ENCODE peak calls at places on chromosomes 3 and 15, in six cellular contexts. B is IMR-90, V is neuronal stem cell, H is H9, G is H1, S is mesenchymal stem cell. N is an unnamed sample.

GRCh38 chr3:178623666-178624255 is 87.5 kb downstream of the KCNMB2 start:
- DNase-seq in H (no peak), S (peak), B (no peak), V (no peak), G (no peak), N (peak)

GRCh38 chr3:15336057-15336456 is 3.7 kb upstream of the SH3BP5 start:
- DNase-seq in B (no peak), V (no peak), H (no peak), G (no peak), S (no peak), N (peak)

GRCh38 chr3:136078421-136079364 is 113.2 kb downstream of the PPP2R3A start:
- DNase-seq in H (no peak), V (no peak), G (no peak), B (peak), S (peak), N (peak)

GRCh38 chr3:183464480-183464879 is 36.1 kb upstream of the MCF2L2 start:
- DNase-seq in V (no peak), G (no peak), H (no peak), B (no peak), S (no peak), N (no peak)

GRCh38 chr3:159238646-159239045 is 436.8 kb downstream of the MFSD1 start:
- DNase-seq in B (no peak), H (no peak), S (no peak), V (no peak), G (no peak), N (no peak)

GRCh38 chr3:117695321-117695720 is 985.7 kb downstream of the TUSC7 start:
- DNase-seq in S (no peak), G (no peak), H (no peak), B (peak), V (no peak), N (no peak)

GRCh38 chr3:134483195-134483890 is 2.4 kb downstream of the ANAPC13 start:
- DNase-seq in G (no peak), V (no peak), S (peak), H (no peak), B (peak), N (peak)

GRCh38 chr3:158471639-158472294 is 99.2 kb upstream of the MLF1 start:
- DNase-seq in B (peak), H (no peak), G (no peak), S (peak), V (no peak), N (no peak)

GRCh38 chr3:99114565-99115291 is 213.2 kb upstream of the DCBLD2 start:
- DNase-seq in G (peak), V (peak), S (peak), H (peak), B (peak), N (peak)

GRCh38 chr3:112755845-112756671 is 90.6 kb downstream of the CD200R1L start:
- DNase-seq in B (no peak), G (no peak), V (no peak), S (no peak), H (no peak), N (no peak)
- H2AFZ ChIP-seq in B (no peak), G (no peak), V (no peak), S (no peak), H (no peak), N (no peak)

GRCh38 chr3:32258869-32259268 is 20.4 kb downstream of the CMTM8 start:
- DNase-seq in V (no peak), S (no peak), G (no peak), B (no peak), H (no peak), N (no peak)
- H2BK120ac ChIP-seq in V (no peak), S (no peak), G (no peak), B (no peak), H (no peak), N (no peak)

GRCh38 chr15:54083501-54083900 is 105.3 kb downstream of the UNC13C start:
- DNase-seq in H (no peak), G (no peak), V (no peak), B (no peak), S (no peak), N (no peak)

GRCh38 chr15:54088837-54089236 is 110.6 kb downstream of the UNC13C start:
- DNase-seq in S (no peak), B (no peak), G (no peak), H (no peak), V (no peak), N (no peak)

GRCh38 chr15:54082836-54083492 is 104.7 kb downstream of the UNC13C start:
- DNase-seq in B (peak), S (no peak), H (peak), G (peak), V (peak), N (peak)
- H2AFZ ChIP-seq in B (no peak), S (no peak), H (no peak), G (peak), V (no peak), N (no peak)

GRCh38 chr15:40066531-40066930 is 27.6 kb upstream of the SRP14 start:
- DNase-seq in H (no peak), B (no peak), V (no peak), S (no peak), G (no peak), N (peak)

GRCh38 chr15:40062816-40063562 is 24.0 kb upstream of the SRP14 start:
- DNase-seq in S (no peak), B (no peak), G (no peak), V (no peak), H (no peak), N (no peak)

GRCh38 chr15:40063563-40064011 is 24.6 kb upstream of the SRP14 start:
- DNase-seq in S (peak), G (no peak), V (no peak), B (peak), H (no peak), N (no peak)

GRCh38 chr15:40064231-40064894 is 25.4 kb upstream of the SRP14 start:
- DNase-seq in B (peak), H (no peak), S (peak), G (no peak), V (no peak), N (no peak)

GRCh38 chr15:40065166-40065565 is 26.2 kb upstream of the SRP14 start:
- DNase-seq in H (no peak), S (no peak), B (no peak), G (no peak), V (no peak), N (no peak)
- H2BK120ac ChIP-seq in H (no peak), S (no peak), B (peak), G (no peak), V (no peak), N (no peak)

GRCh38 chr15:50828610-50829206 is 63.2 kb upstream of the SPPL2A start:
- DNase-seq in G (no peak), H (no peak), V (peak), S (peak), B (peak), N (peak)
- H2AFZ ChIP-seq in G (peak), H (no peak), V (peak), S (no peak), B (peak), N (no peak)

DNA sequence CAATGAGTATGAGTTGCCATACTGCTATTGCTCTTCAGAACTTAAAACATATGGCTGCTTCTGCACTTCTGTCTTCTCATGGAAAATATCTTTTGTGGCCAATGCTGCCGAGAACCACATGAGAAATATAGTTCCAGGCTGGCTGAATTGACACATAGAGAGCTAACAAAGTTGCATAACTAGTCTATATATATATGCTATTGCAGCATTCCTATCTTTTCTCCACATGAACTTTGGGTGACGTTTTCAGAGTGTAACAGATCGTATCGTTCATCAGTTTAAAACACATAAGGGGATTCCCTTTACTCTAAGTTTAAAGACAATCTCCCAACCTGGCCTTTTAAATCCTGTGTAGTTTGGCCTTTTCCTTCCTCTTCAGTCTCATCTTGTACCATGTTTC is 394.2 kb upstream of the CBLB start:
- DNase-seq in H (no peak), G (no peak), S (peak), B (no peak), V (no peak), N (peak)
- H2BK120ac ChIP-seq in H (no peak), G (no peak), S (no peak), B (peak), V (no peak), N (no peak)

DNA sequence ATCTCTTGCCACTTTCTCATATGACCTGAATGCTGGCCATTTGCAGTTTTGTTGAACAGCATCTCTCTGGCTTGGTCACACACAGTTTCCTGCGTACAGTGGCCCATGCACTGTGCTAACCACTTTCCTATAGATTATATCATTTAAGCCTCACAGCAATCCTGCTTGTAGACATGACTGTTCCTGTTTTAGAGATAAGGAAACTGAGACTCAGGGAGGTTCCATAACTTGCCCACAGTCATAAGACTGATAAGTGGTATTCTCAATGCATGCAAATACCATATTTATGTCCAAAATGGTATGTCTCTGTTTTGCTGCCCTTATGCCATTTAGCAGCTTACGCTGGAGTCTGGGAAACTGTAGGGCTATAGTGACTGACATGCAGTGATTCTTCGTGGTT is 229.6 kb downstream of the NR1D2 start:
- DNase-seq in V (no peak), S (no peak), H (no peak), G (no peak), B (no peak), N (peak)
- H2AFZ ChIP-seq in V (no peak), S (no peak), H (no peak), G (no peak), B (no peak), N (no peak)

GRCh38 chr3:77039606-77040553 is at the start of gene ROBO2:
- DNase-seq in V (peak), G (peak), H (peak), S (peak), B (peak), N (no peak)
- H2BK120ac ChIP-seq in V (no peak), G (peak), H (no peak), S (no peak), B (no peak), N (no peak)